ENCODE peak calls at places on chromosomes 3 and 15, in seven cellular contexts. V is right atrium auricular region, B is RWPE2, W is A549, R is GM06990, S is esophagus squamous epithelium, I is lower leg skin. K is an unnamed sample.

GRCh38 chr3:159233734-159234133 is 431.9 kb downstream of the MFSD1 start:
- DNase-seq in I (no peak), W (no peak), R (no peak), V (no peak), B (no peak), S (no peak), K (peak)

GRCh38 chr3:149480326-149481017 is 6.0 kb downstream of the TM4SF4 start:
- DNase-seq in B (no peak), S (peak), R (peak), I (peak), V (peak), W (peak), K (peak)

GRCh38 chr15:40306371-40306770 is 1.4 kb downstream of the PLCB2 start:
- DNase-seq in V (no peak), R (no peak), B (peak), I (no peak), W (no peak), S (no peak), K (no peak)

GRCh38 chr3:8827641-8828040 is 58.2 kb upstream of the OXTR start:
- DNase-seq in W (no peak), S (no peak), R (no peak), V (no peak), B (no peak), I (no peak), K (no peak)

GRCh38 chr15:63089260-63090043 is 32.2 kb upstream of the LACTB start:
- DNase-seq in V (no peak), W (peak), S (no peak), R (no peak), I (peak), B (no peak), K (peak)

GRCh38 chr3:65597225-65597951 is 441.3 kb downstream of the MAGI1 start:
- DNase-seq in V (no peak), I (no peak), B (no peak), S (no peak), R (no peak), W (no peak), K (no peak)

GRCh38 chr3:188326111-188326510 is 172.2 kb downstream of the LPP start:
- DNase-seq in V (no peak), R (no peak), S (no peak), W (no peak), I (no peak), B (no peak), K (no peak)

GRCh38 chr3:40414270-40414669 is 27.3 kb downstream of the ENTPD3 start:
- DNase-seq in V (no peak), W (no peak), S (no peak), R (no peak), I (no peak), B (no peak), K (no peak)

GRCh38 chr3:64022451-64023186 is 675 bp downstream of the PSMD6 start:
- DNase-seq in V (no peak), B (no peak), I (no peak), R (peak), W (no peak), S (no peak), K (peak)

GRCh38 chr3:157078131-157078835 is 81.7 kb downstream of the CCNL1 start:
- DNase-seq in I (no peak), R (no peak), W (no peak), V (no peak), B (no peak), S (no peak), K (peak)

GRCh38 chr3:9384141-9384828 is 13.1 kb upstream of the SETD5 start:
- DNase-seq in B (no peak), I (no peak), S (no peak), W (no peak), V (no peak), R (no peak), K (peak)

GRCh38 chr15:61381501-61381900 is 152.4 kb upstream of the RORA start:
- DNase-seq in W (no peak), R (no peak), S (no peak), I (no peak), B (no peak), V (no peak), K (no peak)

GRCh38 chr3:138862924-138863775 is 28.4 kb upstream of the PIK3CB start:
- DNase-seq in W (peak), S (no peak), V (no peak), I (no peak), R (no peak), B (peak), K (peak)

GRCh38 chr3:171981271-171981605 is 58.1 kb upstream of the FNDC3B start:
- DNase-seq in B (no peak), V (no peak), I (no peak), W (no peak), R (no peak), S (no peak), K (no peak)

GRCh38 chr3:46660543-46661523 is 32.6 kb downstream of the ALS2CL start:
- DNase-seq in S (no peak), B (peak), W (no peak), R (no peak), I (peak), V (peak), K (no peak)

GRCh38 chr15:29143909-29144308 is 125.7 kb downstream of the NSMCE3 start:
- DNase-seq in V (no peak), B (no peak), R (no peak), W (no peak), I (no peak), S (no peak), K (peak)

GRCh38 chr3:119329551-119329950 is 35.4 kb downstream of the ARHGAP31 start:
- DNase-seq in S (no peak), W (no peak), B (no peak), I (no peak), V (no peak), R (no peak), K (no peak)

GRCh38 chr3:138673641-138674040 is 65.1 kb downstream of the FAIM start:
- DNase-seq in I (no peak), B (no peak), W (no peak), R (no peak), S (no peak), V (no peak), K (peak)

GRCh38 chr3:179348325-179349013 is 960 bp downstream of the MFN1 start:
- DNase-seq in V (no peak), W (no peak), I (no peak), S (no peak), R (peak), B (no peak), K (peak)

GRCh38 chr3:63908081-63908736 is 4.0 kb downstream of the SCAANT1 start:
- DNase-seq in R (no peak), S (no peak), W (peak), B (no peak), V (no peak), I (no peak), K (peak)

GRCh38 chr3:123584284-123584987 is 417 bp downstream of the HACD2 start:
- DNase-seq in S (no peak), W (peak), R (no peak), B (no peak), I (peak), V (no peak), K (peak)

GRCh38 chr3:111737712-111738097 is 121.4 kb upstream of the PHLDB2 start:
- DNase-seq in R (no peak), B (no peak), I (no peak), S (no peak), W (no peak), V (peak), K (peak)

GRCh38 chr3:105829229-105829628 is 39.6 kb downstream of the CBLB start:
- DNase-seq in W (no peak), R (no peak), S (no peak), B (no peak), V (no peak), I (no peak), K (peak)

GRCh38 chr3:42266085-42266484 is at the start of gene CCK:
- DNase-seq in I (no peak), V (no peak), W (no peak), R (no peak), B (no peak), S (no peak), K (no peak)

GRCh38 chr3:169822983-169823382 is 10.3 kb upstream of the LRRC34 start:
- DNase-seq in R (no peak), S (no peak), V (no peak), B (no peak), W (no peak), I (no peak), K (no peak)

GRCh38 chr3:18556503-18556902 is 131.4 kb upstream of the SATB1 start:
- DNase-seq in V (no peak), B (no peak), I (no peak), W (no peak), S (no peak), R (peak), K (peak)

GRCh38 chr3:113495035-113495434 is 19.9 kb downstream of the SPICE1 start:
- DNase-seq in B (no peak), R (no peak), I (no peak), S (no peak), V (no peak), W (no peak), K (peak)

GRCh38 chr15:33047077-33047476 is 147.4 kb downstream of the FMN1 start:
- DNase-seq in R (no peak), V (no peak), B (no peak), S (no peak), W (no peak), I (no peak), K (no peak)

GRCh38 chr3:103976931-103977339 is 1389.8 kb upstream of the ALCAM start:
- DNase-seq in R (no peak), B (no peak), I (no peak), S (no peak), W (no peak), V (no peak), K (no peak)

GRCh38 chr3:37096292-37096691 is 78.1 kb downstream of the LRRFIP2 start:
- DNase-seq in W (no peak), S (no peak), I (no peak), B (no peak), V (no peak), R (no peak), K (peak)

GRCh38 chr3:88180398-88180999 is 30.7 kb downstream of the C3orf38 start:
- DNase-seq in I (no peak), S (no peak), R (peak), V (no peak), B (no peak), W (peak), K (peak)

DNA sequence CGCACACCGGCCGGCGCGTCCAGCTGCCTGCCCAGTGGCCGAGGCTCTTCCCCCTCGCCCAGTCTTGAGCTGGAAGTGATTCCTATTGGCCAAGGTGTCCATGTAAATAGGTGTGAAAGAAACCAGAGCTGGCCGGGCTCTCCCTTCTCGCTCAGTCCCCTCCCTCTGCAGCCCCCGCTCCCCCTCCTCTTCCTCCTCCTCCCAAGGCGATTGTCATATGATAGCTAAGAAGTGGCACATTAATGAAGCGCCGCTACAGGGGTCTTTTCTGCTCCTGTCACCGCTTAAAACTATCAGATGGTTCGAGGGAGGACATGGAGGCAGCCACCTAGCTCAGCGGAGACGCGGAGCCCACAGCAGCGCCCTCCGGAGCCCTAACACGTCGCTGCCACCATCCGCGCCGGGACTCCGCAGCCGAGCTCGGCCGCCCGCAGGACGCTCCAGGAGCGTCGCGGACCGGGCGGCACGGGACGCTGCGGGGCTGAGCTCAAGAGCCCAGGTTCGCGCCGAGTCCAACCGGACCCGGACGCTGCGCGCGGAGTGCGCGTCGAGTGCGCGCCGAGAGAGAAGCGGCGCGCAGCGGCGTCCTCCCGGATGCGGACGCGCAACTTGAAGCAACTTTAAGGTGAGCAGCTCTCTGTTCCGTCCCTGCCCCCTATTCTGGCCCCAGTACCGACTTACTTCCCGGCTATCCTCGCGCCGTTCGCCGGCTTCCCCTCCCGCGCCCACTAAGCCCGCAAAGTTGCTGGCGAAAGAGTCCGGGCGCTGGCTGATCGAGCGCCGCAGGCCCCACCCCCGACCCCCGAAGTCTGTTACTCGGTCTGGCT is at the start of gene FOXB1:
- DNase-seq in W (no peak), S (no peak), B (no peak), V (no peak), I (no peak), R (no peak), K (no peak)
- H3K4me3 ChIP-seq in W (peak), S (peak), B (peak), V (no peak), I (no peak), R (no peak), K (no peak)

DNA sequence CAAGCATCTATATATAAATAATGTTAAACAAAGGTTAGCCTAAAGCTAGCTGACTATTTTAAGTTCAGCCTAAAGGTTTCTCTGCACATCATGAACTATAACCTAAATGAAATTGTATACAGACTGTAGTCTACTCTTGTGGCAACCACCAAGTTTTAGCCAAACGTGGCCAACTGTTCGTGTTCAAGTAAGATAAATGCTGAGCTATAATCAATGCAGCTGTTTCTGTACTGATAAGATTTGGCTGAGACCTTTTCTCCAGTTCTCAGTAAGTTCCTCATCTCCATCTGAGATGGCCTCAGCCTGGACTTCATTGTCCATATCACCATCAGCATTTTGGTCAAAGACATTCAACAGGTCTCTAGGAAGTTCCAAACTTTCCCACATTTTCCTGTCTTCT is 43.7 kb upstream of the IGSF10 start:
- DNase-seq in R (no peak), W (no peak), S (no peak), V (no peak), I (no peak), B (no peak), K (no peak)
- H3K4me3 ChIP-seq in R (no peak), W (no peak), S (no peak), V (no peak), I (no peak), B (no peak), K (no peak)

GRCh38 chr3:196643201-196643749 is 3.8 kb downstream of the NRROS start:
- DNase-seq in B (no peak), V (no peak), R (peak), W (no peak), S (no peak), I (no peak), K (no peak)

GRCh38 chr3:196641278-196642058 is 2.0 kb downstream of the NRROS start:
- DNase-seq in V (no peak), S (no peak), W (no peak), I (no peak), R (peak), B (no peak), K (no peak)

GRCh38 chr3:196638922-196639516 is 475 bp upstream of the NRROS start:
- DNase-seq in I (no peak), W (no peak), S (no peak), V (no peak), B (no peak), R (no peak), K (no peak)

GRCh38 chr3:196639517-196640500 is at the start of gene NRROS:
- DNase-seq in S (no peak), W (no peak), R (peak), B (no peak), V (peak), I (peak), K (peak)

DNA sequence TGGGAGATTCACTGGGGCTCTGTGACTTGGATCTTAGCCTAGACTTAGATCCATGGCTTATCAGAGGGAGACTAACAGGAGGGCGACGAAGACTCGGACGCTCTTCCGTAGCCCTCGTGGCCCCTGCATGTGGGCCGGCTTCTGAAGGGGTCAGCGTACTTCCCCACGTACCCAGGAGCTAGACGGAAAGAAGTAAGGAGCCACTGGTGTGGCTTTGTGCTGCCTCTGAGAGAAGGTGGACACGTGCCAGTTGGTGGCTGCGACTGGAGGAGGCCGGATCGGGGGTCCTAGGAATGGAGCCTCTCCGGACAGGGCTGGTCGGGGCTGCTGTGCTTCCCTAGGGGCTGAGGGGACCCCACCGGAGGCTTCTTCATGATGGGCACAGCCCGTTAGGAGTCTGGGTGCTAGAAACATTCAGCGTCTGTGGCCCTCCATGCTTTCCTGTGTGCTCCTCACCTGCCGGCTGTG is 1.0 kb downstream of the NRROS start:
- DNase-seq in I (no peak), S (no peak), B (no peak), R (peak), V (no peak), W (no peak), K (no peak)
- H3K4me3 ChIP-seq in I (peak), S (peak), B (no peak), R (peak), V (peak), W (no peak), K (no peak)

GRCh38 chr3:94525039-94525438 is 462.2 kb downstream of the NSUN3 start:
- DNase-seq in W (no peak), R (no peak), S (no peak), B (no peak), I (no peak), V (no peak), K (peak)
- H3K4me3 ChIP-seq in W (no peak), R (no peak), S (no peak), B (no peak), I (no peak), V (no peak), K (no peak)

DNA sequence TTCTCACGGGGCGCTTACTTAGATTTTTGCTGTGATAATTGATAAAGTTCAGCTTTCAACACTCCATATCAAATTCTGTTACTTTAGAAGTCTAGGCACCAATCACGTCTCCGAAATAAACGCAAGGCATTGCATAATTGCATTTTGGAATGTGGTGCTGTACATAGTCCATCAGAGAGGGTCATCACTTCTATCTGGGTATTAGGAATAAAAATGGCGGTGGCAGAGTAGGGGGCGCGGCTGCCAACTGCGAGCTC is 365 bp upstream of the UQCC5 start:
- DNase-seq in V (no peak), S (no peak), R (no peak), B (no peak), I (no peak), W (no peak), K (no peak)
- H3K4me3 ChIP-seq in V (no peak), S (peak), R (peak), B (no peak), I (no peak), W (peak), K (peak)

GRCh38 chr15:47743886-47744285 is 26.6 kb downstream of the SEMA6D start:
- DNase-seq in V (no peak), S (no peak), R (no peak), B (no peak), I (no peak), W (no peak), K (no peak)
- H3K4me3 ChIP-seq in V (no peak), S (no peak), R (no peak), B (no peak), I (no peak), W (no peak), K (no peak)

GRCh38 chr3:31193871-31194270 is 299.4 kb upstream of the GADL1 start:
- DNase-seq in V (no peak), B (no peak), S (no peak), I (no peak), R (no peak), W (no peak), K (peak)
- H3K4me3 ChIP-seq in V (no peak), B (no peak), S (no peak), I (no peak), R (no peak), W (no peak), K (no peak)

GRCh38 chr15:75181780-75182179 is 19.9 kb upstream of the C15orf39 start:
- DNase-seq in I (no peak), W (no peak), V (no peak), R (no peak), S (no peak), B (no peak), K (no peak)

GRCh38 chr15:75178171-75178937 is 23.3 kb upstream of the C15orf39 start:
- DNase-seq in W (no peak), V (no peak), S (no peak), R (no peak), I (peak), B (peak), K (peak)

GRCh38 chr15:75179773-75180140 is 21.9 kb upstream of the C15orf39 start:
- DNase-seq in S (no peak), B (no peak), I (no peak), W (no peak), V (no peak), R (no peak), K (no peak)

GRCh38 chr15:75177360-75178071 is 24.2 kb upstream of the C15orf39 start:
- DNase-seq in S (no peak), B (peak), I (no peak), W (no peak), R (no peak), V (no peak), K (peak)

GRCh38 chr15:75178938-75179772 is 22.5 kb upstream of the C15orf39 start:
- DNase-seq in S (no peak), B (peak), W (no peak), V (no peak), I (no peak), R (no peak), K (no peak)
- H3K4me3 ChIP-seq in S (peak), B (no peak), W (no peak), V (peak), I (no peak), R (no peak), K (no peak)